ENCODE peak calls at places on chromosome 7, in ten cellular contexts. J, A, T, Y, N, S, X, M, K and L are unnamed samples.

GRCh38 chr7:2355079-2356008 is 717 bp downstream of the EIF3B start:
- DNase-seq in T (no peak), X (peak), N (peak), S (no peak), A (no peak), J (no peak), M (no peak), K (no peak), Y (peak), L (peak)

GRCh38 chr7:19561121-19561805 is 147.6 kb downstream of the POLR1F start:
- DNase-seq in J (no peak), T (no peak), K (no peak), N (no peak), X (no peak), S (no peak), A (peak), Y (no peak), M (no peak), L (no peak)

GRCh38 chr7:23594879-23595604 is 2.1 kb upstream of the CCDC126 start:
- DNase-seq in Y (peak), A (peak), X (no peak), S (no peak), M (no peak), J (peak), N (no peak), T (no peak), K (no peak), L (no peak)

GRCh38 chr7:11005202-11005601 is 31.5 kb downstream of the PHF14 start:
- DNase-seq in S (no peak), A (no peak), X (no peak), J (no peak), T (no peak), M (no peak), Y (no peak), K (no peak), N (no peak), L (no peak)

GRCh38 chr7:155660059-155660757 is 15.7 kb downstream of the RBM33 start:
- DNase-seq in X (no peak), S (no peak), Y (peak), M (no peak), N (no peak), K (no peak), A (peak), J (no peak), T (no peak), L (no peak)

GRCh38 chr7:2893411-2893861 is 49.3 kb upstream of the GNA12 start:
- DNase-seq in J (no peak), S (no peak), X (peak), K (no peak), M (no peak), T (no peak), N (no peak), Y (peak), A (no peak), L (no peak)

GRCh38 chr7:141369422-141369821 is 181.8 kb upstream of the AGK start:
- DNase-seq in X (no peak), A (peak), K (no peak), N (peak), S (no peak), Y (no peak), J (no peak), M (no peak), T (no peak), L (no peak)

GRCh38 chr7:38506004-38506403 is 125.2 kb downstream of the AMPH start:
- DNase-seq in X (no peak), S (no peak), J (no peak), K (no peak), M (no peak), Y (no peak), T (no peak), A (no peak), N (no peak), L (no peak)

GRCh38 chr7:31129067-31129466 is 77.0 kb downstream of the ADCYAP1R1 start:
- DNase-seq in T (no peak), K (no peak), N (no peak), A (no peak), S (no peak), Y (no peak), X (no peak), M (no peak), J (no peak), L (no peak)
- TF ChIP-seq CTCF in T (no peak), K (peak), N (no peak), A (peak), S (no peak), Y (no peak), X (no peak), M (no peak), J (peak), L (no peak)

GRCh38 chr7:25774675-25775074 is 377.3 kb upstream of the NFE2L3 start:
- DNase-seq in J (no peak), N (no peak), M (no peak), S (no peak), T (no peak), Y (no peak), K (no peak), X (no peak), A (no peak), L (no peak)

GRCh38 chr7:25772802-25773201 is 379.2 kb upstream of the NFE2L3 start:
- DNase-seq in K (no peak), S (no peak), N (no peak), X (no peak), A (no peak), M (no peak), Y (no peak), J (no peak), T (no peak), L (no peak)

GRCh38 chr7:25770670-25771069 is 381.3 kb upstream of the NFE2L3 start:
- DNase-seq in N (no peak), A (peak), Y (no peak), X (no peak), J (no peak), T (no peak), S (no peak), K (no peak), M (no peak), L (no peak)

GRCh38 chr7:25771491-25771890 is 380.5 kb upstream of the NFE2L3 start:
- DNase-seq in J (no peak), X (no peak), T (no peak), K (no peak), S (no peak), M (no peak), N (no peak), A (no peak), Y (no peak), L (no peak)

GRCh38 chr7:25770235-25770634 is 381.8 kb upstream of the NFE2L3 start:
- DNase-seq in T (no peak), S (no peak), J (no peak), K (no peak), X (no peak), A (no peak), Y (no peak), N (peak), M (no peak), L (no peak)
- TF ChIP-seq CTCF in T (no peak), S (no peak), J (no peak), K (no peak), X (no peak), A (no peak), Y (no peak), N (no peak), M (no peak), L (no peak)

GRCh38 chr7:20834656-20835055 is 48.0 kb upstream of the SP8 start:
- DNase-seq in A (no peak), S (no peak), T (no peak), J (no peak), N (no peak), M (no peak), X (no peak), K (no peak), Y (no peak), L (no peak)
- TF ChIP-seq CTCF in A (no peak), S (no peak), T (no peak), J (peak), N (no peak), M (no peak), X (no peak), K (peak), Y (peak), L (no peak)

DNA sequence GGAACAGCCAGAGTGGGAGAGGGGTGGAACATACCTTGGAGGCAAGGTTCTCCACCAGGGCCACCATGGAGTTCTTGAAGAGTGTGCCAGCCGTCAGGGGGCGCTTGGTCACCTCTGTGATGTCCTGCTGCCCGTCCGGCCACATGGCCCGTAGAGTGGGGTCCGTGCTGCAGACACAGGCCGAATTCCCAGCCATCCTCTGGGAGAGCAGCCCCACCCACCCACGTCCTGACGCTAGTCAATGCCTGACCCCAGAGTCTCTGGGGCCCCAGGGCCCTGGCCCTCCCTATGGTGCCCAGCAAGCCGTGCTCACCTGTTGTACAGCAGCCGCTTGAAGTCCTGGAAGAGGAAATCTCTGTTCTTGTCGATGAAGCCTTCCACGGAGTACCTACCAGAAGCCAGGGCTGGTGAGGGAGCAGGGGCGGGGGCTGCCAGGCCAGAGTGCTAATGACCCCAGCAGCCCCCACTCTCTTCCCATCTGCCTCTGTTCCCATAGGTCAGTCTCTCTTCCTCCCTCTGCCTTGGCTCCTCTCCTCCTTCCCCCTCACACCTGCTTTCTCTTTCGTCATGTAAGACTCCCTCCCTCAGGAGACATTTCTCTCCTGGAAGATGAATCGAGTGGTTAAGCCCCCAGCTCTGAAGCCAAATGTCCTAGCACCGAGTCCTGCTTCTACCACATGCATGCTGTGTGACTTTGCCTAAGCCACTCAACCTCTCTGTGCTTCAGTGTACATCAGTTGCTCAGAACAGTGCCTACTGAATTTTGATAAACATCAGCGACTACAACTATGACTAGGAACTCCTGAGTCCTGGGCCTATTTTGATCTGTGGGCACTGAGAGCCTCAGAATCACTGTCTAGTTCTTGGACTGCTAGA is 11.0 kb downstream of the MYO1G start:
- DNase-seq in A (no peak), K (peak), Y (no peak), S (peak), M (peak), X (peak), J (no peak), T (no peak), N (peak), L (no peak)
- TF ChIP-seq CTCF in A (peak), K (peak), Y (no peak), S (no peak), M (no peak), X (peak), J (no peak), T (no peak), N (peak), L (no peak)

GRCh38 chr7:142863891-142864685 is 9.2 kb downstream of the EPHB6 start:
- DNase-seq in S (peak), N (no peak), X (no peak), K (no peak), Y (no peak), A (no peak), T (no peak), J (no peak), M (no peak), L (no peak)

GRCh38 chr7:142866361-142867096 is 11.7 kb downstream of the EPHB6 start:
- DNase-seq in N (peak), M (no peak), T (no peak), J (no peak), Y (no peak), X (peak), A (peak), S (no peak), K (peak), L (peak)

GRCh38 chr7:142867097-142867378 is 12.2 kb downstream of the EPHB6 start:
- DNase-seq in M (no peak), Y (no peak), K (no peak), X (peak), S (no peak), J (no peak), N (no peak), A (no peak), T (no peak), L (no peak)

GRCh38 chr7:142864980-142865747 is 10.3 kb downstream of the EPHB6 start:
- DNase-seq in J (no peak), X (peak), S (no peak), A (no peak), N (no peak), T (no peak), M (no peak), K (no peak), Y (no peak), L (no peak)

DNA sequence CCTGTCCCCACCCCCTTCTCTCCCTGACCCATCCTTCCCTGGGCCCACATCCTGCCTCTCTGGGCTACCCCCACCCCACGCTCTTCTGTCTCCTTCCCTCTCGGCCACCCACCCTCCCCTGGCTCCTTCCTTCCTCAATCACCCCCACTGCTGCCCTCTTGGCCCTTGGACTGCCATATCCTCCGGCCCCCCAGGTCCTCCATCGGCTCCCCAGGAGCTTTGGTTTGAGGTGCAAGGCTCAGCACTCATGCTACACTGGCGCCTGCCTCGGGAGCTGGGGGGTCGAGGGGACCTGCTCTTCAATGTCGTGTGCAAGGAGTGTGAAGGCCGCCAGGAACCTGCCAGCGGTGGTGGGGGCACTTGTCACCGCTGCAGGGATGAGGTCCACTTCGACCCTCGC is 10.9 kb downstream of the EPHB6 start:
- DNase-seq in K (no peak), J (no peak), S (no peak), N (no peak), T (no peak), Y (no peak), M (no peak), A (no peak), X (peak), L (no peak)
- TF ChIP-seq CTCF in K (no peak), J (no peak), S (no peak), N (no peak), T (no peak), Y (no peak), M (no peak), A (no peak), X (no peak), L (no peak)